ENCODE peak calls at places on chromosomes 7 and 10, in eight cellular contexts. C is IMR-90, Z is H1, N is gastrocnemius medialis, W is HCT116, Y is endothelial cell of umbilical vein, O is sigmoid colon, U is prostate gland. T is an unnamed sample.

GRCh38 chr10:132539431-132539839 is 1.8 kb downstream of the INPP5A start:
- DNase-seq in C (no peak), Z (no peak), N (peak), W (no peak), Y (no peak), O (peak), U (peak), T (no peak)

GRCh38 chr10:86596266-86596665 is 58.1 kb upstream of the OPN4 start:
- DNase-seq in C (no peak), Z (no peak), N (no peak), W (no peak), Y (no peak), O (no peak), U (no peak), T (no peak)

GRCh38 chr7:50849991-50850390 is 67.3 kb upstream of the GRB10 start:
- DNase-seq in C (no peak), Z (no peak), N (no peak), W (no peak), Y (no peak), O (no peak), U (no peak), T (no peak)

GRCh38 chr10:30027057-30028005 is 32.1 kb downstream of the JCAD start:
- DNase-seq in C (no peak), Z (peak), N (peak), W (peak), Y (peak), O (peak), U (no peak), T (no peak)

GRCh38 chr7:109996411-109996810 is 1094.5 kb upstream of the LRRN3 start:
- DNase-seq in C (no peak), Z (no peak), N (no peak), W (no peak), Y (no peak), O (no peak), U (no peak), T (no peak)

GRCh38 chr7:151013728-151014497 is 10.4 kb downstream of the ATG9B start:
- DNase-seq in C (peak), Z (peak), N (no peak), W (no peak), Y (no peak), O (peak), U (peak), T (peak)

GRCh38 chr7:131859162-131859821 is 302.9 kb upstream of the PODXL start:
- DNase-seq in C (peak), Z (peak), N (peak), W (peak), Y (peak), O (peak), U (peak), T (peak)

GRCh38 chr7:104767826-104768536 is 246.0 kb upstream of the KMT2E start:
- DNase-seq in C (no peak), Z (no peak), N (no peak), W (no peak), Y (no peak), O (no peak), U (no peak), T (no peak)

GRCh38 chr10:130022501-130023299 is 58.6 kb upstream of the EBF3 start:
- DNase-seq in C (peak), Z (no peak), N (no peak), W (no peak), Y (no peak), O (no peak), U (no peak), T (no peak)

GRCh38 chr10:16611037-16611436 is 89.4 kb upstream of the C1QL3 start:
- DNase-seq in C (no peak), Z (no peak), N (no peak), W (no peak), Y (no peak), O (no peak), U (no peak), T (no peak)

GRCh38 chr10:97761331-97761865 is 10.4 kb downstream of the SFRP5 start:
- DNase-seq in C (no peak), Z (no peak), N (no peak), W (no peak), Y (no peak), O (no peak), U (no peak), T (no peak)
- TF ChIP-seq POLR2A in C (no peak), Z (no peak), N (no peak), W (no peak), Y (no peak), O (no peak), U (no peak), T (no peak)

GRCh38 chr10:117175215-117175900 is 21.9 kb upstream of the KCNK18 start:
- DNase-seq in C (no peak), Z (peak), N (no peak), W (no peak), Y (no peak), O (no peak), U (no peak), T (no peak)
- H3K4me3 ChIP-seq in C (no peak), Z (peak), N (peak), W (no peak), Y (peak), O (peak), U (peak), T (peak)

DNA sequence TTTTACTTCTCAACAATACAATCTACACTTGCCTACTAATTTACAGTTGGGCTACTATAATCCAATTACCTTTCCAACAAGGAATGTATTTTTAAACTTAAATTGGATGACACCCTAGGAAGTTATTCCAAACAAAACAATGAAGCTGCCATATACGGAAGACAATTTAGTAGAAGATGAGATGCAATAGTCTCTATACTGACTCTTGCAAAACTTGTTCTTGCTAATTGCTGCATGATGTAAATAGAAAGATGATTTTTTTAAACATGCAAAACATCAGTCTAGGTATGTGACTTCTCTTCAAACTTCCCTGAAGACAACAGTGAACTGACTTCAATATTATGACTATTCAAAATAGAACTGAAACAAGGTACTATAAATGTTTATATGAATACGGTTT is 17.6 kb downstream of the NT5C3A start:
- DNase-seq in C (no peak), Z (no peak), N (no peak), W (no peak), Y (no peak), O (no peak), U (no peak), T (no peak)
- H3K27ac ChIP-seq in C (no peak), Z (no peak), N (peak), W (no peak), Y (no peak), O (no peak), U (no peak), T (no peak)

DNA sequence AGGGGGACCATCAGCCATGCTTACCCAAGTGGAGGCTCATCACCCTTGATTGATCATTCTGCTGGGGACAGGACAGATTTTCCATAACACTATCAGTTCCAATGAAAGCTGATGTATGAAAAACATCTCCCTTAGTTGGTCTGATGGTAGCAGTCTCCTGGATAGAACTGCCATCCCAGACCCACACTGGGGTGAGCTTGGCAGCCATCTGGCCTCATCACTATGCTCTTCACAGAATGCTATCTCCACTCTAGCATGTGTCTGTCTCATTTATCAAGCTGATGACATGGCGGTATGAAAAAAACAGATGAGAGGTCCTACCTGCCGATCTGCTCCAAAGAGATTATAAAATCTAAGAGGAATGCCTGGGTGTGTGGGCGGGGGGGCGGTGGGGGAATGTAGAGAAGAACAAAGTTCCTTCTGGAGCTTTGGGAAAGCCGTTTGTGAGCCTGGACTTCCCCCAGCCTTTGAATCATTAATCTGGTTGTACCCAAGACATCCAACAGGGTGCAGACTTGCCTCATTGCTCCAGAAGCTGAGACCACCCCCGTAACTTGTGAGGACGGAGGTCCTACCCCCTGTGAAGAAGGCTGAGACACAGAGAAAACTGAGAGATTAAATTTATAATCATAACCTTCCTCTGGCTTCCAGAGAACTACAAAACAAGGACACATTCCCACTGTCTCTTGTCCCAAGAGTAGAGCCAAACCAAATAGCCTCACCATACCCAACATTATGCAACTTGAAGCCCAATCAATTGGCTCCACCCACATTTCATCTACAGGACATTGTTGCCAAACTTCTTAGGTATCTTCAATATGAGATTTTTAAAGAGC is 340.9 kb downstream of the KCNMA1 start:
- DNase-seq in C (no peak), Z (no peak), N (no peak), W (no peak), Y (no peak), O (no peak), U (no peak), T (no peak)
- TF ChIP-seq POLR2A in C (no peak), Z (no peak), N (no peak), W (no peak), Y (no peak), O (no peak), U (no peak), T (no peak)